ENCODE peak calls at places on chromosomes 7 and 10, in six cellular contexts. X is lower lobe of right lung, L is uterus, F is suprapubic skin, E is right atrium auricular region, S is stomach. T is an unnamed sample.

GRCh38 chr10:93815304-93816091 is 57.8 kb downstream of the LGI1 start:
- DNase-seq in X (no peak), L (no peak), E (no peak), S (no peak), F (no peak), T (no peak)

GRCh38 chr7:82442492-82443043 is 1.0 kb downstream of the CACNA2D1 start:
- DNase-seq in X (no peak), E (no peak), S (no peak), L (no peak), F (no peak), T (no peak)

GRCh38 chr10:23439920-23440875 is 1.3 kb downstream of the OTUD1 start:
- DNase-seq in X (peak; percentile 69), S (peak; percentile 31), E (no peak), L (peak; percentile 28), F (peak; percentile 66), T (peak; percentile 40)

GRCh38 chr7:100722480-100723212 is 2.4 kb downstream of the EPO start:
- DNase-seq in S (no peak), E (no peak), L (no peak), F (no peak), X (no peak), T (peak; percentile 93)

GRCh38 chr7:129359176-129359575 is 75.1 kb upstream of the STRIP2 start:
- DNase-seq in S (no peak), X (no peak), E (no peak), L (no peak), F (no peak), T (no peak)

GRCh38 chr10:4028027-4028471 is 243.0 kb upstream of the KLF6 start:
- DNase-seq in F (no peak), L (no peak), E (no peak), X (no peak), S (no peak), T (no peak)

GRCh38 chr10:71769279-71769823 is 4.0 kb downstream of the VSIR start:
- DNase-seq in E (no peak), F (no peak), X (no peak), L (no peak), S (no peak), T (no peak)

GRCh38 chr7:155756322-155756721 is 55.9 kb downstream of the SHH start:
- DNase-seq in S (no peak), L (no peak), E (no peak), X (no peak), F (no peak), T (no peak)

GRCh38 chr7:22109761-22110160 is 164.1 kb upstream of the CDCA7L start:
- DNase-seq in S (peak; percentile 51), F (no peak), X (peak; percentile 56), E (no peak), L (no peak), T (peak; percentile 32)

GRCh38 chr10:77027141-77027540 is 610.5 kb downstream of the KCNMA1 start:
- DNase-seq in X (no peak), F (no peak), S (no peak), L (no peak), E (no peak), T (no peak)

GRCh38 chr10:100766693-100767427 is 21.5 kb downstream of the PAX2 start:
- DNase-seq in E (no peak), L (no peak), X (no peak), S (no peak), F (no peak), T (peak; percentile 45)

GRCh38 chr7:101563933-101564777 is 64.9 kb downstream of the MYL10 start:
- DNase-seq in F (peak; percentile 29), X (no peak), L (no peak), S (no peak), E (no peak), T (no peak)

GRCh38 chr7:219581-220150 is 27.3 kb downstream of the FAM20C start:
- DNase-seq in X (peak; percentile 68), S (peak; percentile 74), L (no peak), E (peak; percentile 75), F (no peak), T (peak; percentile 57)

DNA sequence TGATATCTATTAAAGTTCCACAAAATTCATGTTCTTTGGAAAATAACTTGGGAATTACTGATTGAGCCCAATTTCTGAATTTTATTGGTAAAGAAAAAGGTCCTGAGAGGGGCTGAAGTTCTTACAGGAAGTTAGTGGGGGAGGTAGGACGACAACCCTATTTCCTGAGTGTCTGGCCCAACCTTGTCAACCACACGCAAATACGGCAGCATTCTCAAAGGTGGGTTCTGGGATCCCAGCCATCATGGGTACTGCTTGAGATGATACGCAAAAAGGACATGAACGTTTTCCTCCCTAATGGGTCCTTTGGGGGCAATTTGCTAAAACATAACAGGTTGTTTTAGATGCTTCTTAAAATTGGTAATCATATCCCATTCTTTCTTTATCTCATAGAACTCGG is 2.7 kb upstream of the PDCD4 start:
- DNase-seq in L (no peak), S (no peak), E (no peak), X (no peak), F (no peak), T (no peak)
- TF ChIP-seq CTCF in L (no peak), S (no peak), E (no peak), X (no peak), F (no peak), T (no peak)

DNA sequence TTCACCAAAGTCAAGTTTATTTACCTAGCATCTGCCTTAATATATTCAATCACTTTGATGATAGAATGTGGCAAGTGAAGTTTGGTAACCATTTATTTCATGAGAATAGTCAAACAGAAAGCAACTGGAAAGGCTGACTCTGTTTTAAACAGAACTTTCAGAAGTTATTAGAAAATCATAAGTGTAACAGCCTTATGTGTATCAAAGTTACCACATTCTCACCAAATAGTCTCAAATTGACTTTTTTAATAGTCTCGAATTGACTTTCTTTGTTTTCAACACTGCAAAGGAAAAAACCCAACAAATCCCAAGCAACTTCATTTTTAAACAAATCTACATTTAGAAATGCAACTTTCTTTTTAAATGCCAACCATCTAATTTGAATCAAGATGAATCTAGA is 29.5 kb downstream of the NAMPT start:
- DNase-seq in S (no peak), X (no peak), L (no peak), F (no peak), E (no peak), T (no peak)
- H3K9me3 ChIP-seq in S (no peaks in the 10 kb centered on the region), X (no peaks in the 10 kb centered on the region), L (no peaks in the 10 kb centered on the region), F (no peaks in the 10 kb centered on the region), E (no peaks in the 10 kb centered on the region), T (no peaks in the 10 kb centered on the region)

DNA sequence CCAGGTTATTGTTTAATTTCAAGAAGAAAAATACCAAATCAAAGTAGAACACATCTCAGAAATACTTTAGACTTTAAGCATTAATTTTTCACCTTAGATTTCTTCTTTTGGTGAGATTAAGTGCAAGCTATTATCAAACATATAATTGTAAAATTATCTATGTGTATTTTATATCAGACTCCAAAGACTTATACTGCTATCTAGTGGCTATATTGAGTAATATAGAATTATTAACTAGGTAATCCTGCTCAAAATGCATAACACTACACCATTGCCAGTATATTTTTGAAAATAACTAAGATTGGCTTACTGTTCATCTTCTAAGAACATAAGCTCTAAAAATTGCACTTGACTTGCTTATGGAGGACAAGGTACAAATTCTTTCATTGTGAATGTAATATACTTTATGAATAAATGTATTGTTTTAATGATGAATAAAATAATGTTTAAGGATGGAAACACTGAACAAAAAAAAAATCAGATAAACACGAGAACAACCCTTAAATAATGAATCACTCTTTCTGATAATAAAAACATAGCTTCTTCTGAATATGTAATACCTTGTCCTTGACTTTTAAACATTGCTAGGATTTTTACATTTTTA is 86.7 kb upstream of the GNAI1 start:
- DNase-seq in X (no peak), F (no peak), E (no peak), L (no peak), S (no peak), T (no peak)
- TF ChIP-seq CTCF in X (peak; percentile 27), F (no peak), E (peak; percentile 15), L (no peak), S (peak; percentile 12), T (no peak)

GRCh38 chr10:83252169-83252568 is 887.1 kb upstream of the GHITM start:
- DNase-seq in X (no peak), F (no peak), L (no peak), S (no peak), E (no peak), T (no peak)
- H3K9me3 ChIP-seq in X (peaks cover 13% of the 10 kb centered on the region), F (peaks cover 9% of the 10 kb centered on the region), L (no peaks in the 10 kb centered on the region), S (peaks cover 31% of the 10 kb centered on the region), E (no peaks in the 10 kb centered on the region), T (peaks cover 4% of the 10 kb centered on the region)

GRCh38 chr10:84194424-84195043 is at the start of gene CDHR1:
- DNase-seq in F (peak; percentile 62), S (no peak), X (no peak), E (no peak), L (no peak), T (no peak)

GRCh38 chr10:84193846-84194423 is 402 bp upstream of the CDHR1 start:
- DNase-seq in X (no peak), F (peak; percentile 24), E (no peak), L (no peak), S (no peak), T (no peak)

GRCh38 chr10:84196083-84196482 is 1.7 kb downstream of the CDHR1 start:
- DNase-seq in E (no peak), S (no peak), X (no peak), F (no peak), L (no peak), T (no peak)

GRCh38 chr10:84196941-84197340 is 2.6 kb downstream of the CDHR1 start:
- DNase-seq in E (no peak), F (no peak), S (no peak), X (no peak), L (no peak), T (no peak)

DNA sequence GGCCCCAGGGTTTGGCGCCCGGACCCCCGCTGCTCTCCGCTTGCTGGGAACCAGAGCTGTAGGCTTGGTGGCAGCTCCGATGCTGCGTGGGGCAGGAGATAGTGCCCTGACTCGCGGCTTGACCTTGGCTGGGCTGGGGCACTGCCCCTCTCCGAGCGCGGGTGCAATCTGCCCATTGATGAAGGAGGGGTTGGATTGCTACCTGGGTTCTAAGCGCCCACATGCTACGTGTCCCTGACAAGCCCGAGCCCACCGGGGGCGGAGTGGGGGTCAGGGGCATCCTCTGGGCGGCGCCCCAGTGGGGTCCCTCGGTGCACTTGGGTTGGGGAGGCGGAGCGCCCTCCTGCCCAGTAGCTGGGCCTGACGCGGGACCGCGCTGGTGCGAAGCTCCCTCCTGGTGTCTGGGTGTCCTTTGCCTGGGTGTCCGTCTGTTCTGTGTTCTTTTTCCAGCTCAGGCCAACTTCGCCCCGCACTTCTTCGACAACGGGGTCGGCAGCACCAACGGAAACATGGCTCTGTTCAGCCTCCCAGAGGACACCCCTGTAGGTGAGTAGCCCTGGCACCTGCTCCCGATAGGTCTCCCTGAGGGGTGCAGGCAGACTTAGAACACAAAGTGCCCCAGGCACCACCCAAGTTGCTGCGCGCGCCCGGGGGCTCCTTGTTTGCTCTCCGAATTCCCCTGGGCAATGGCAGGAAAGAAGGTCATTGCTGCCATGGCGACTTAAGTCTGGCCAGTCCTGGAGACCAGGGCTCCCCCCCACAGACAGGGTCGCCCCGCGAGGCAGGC is 900 bp downstream of the CDHR1 start:
- DNase-seq in L (no peak), X (no peak), E (no peak), F (peak; percentile 59), S (no peak), T (no peak)
- TF ChIP-seq CTCF in L (no peak), X (no peak), E (no peak), F (no peak), S (no peak), T (no peak)

DNA sequence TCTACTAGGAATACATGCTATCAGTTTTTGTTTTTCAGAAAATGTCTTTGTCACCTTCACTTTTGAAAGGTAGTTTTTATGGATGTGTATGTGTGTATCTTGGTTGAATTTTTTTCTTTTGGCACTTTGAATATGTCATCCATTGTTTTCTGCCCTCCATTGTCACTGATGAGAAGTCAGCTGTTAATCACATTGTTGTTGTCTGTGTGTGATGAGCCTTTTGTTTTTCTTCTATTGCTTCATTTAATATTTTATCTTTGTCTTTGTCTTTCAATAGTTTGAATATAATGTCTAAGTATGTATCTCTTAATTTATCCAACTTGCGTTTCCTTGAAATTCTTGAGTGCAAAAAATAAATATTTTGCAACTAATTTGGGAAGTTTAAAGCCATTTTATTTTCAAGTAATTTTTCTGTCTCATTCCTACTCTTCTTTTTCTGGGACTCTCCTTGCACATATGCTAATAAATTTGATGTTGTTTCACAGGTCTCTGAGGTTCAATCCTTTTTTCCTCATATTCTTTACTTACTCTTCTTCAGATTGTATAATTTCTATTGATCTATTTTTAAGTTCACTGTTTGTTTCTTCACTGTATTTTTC is 546.9 kb upstream of the GHITM start:
- DNase-seq in E (no peak), L (no peak), S (no peak), X (no peak), F (no peak), T (no peak)
- H3K9me3 ChIP-seq in E (no peaks in the 10 kb centered on the region), L (no peaks in the 10 kb centered on the region), S (peaks cover 8% of the 10 kb centered on the region), X (peaks cover 22% of the 10 kb centered on the region), F (peaks cover 7% of the 10 kb centered on the region), T (peaks cover 4% of the 10 kb centered on the region)